ENCODE peak calls at places on chromosomes 11 and 22, in four cellular contexts. L is GM23338, Y is thoracic aorta, Q is AG09309. E is an unnamed sample.
A peak's percentile ranks its signal among the peaks of the same experiment; 100 is the strongest.

GRCh38 chr11:118643995-118644345 is 35.5 kb downstream of the TREH start:
- DNase-seq in L (no peak), Y (no peak), Q (no peak), E (no peak)

GRCh38 chr22:45907996-45908395 is 69.0 kb downstream of the WNT7B start:
- DNase-seq in L (no peak), Y (no peak), Q (no peak), E (no peak)

GRCh38 chr22:42902875-42903510 is 45.9 kb upstream of the ARFGAP3 start:
- DNase-seq in L (peak; percentile 50), Y (no peak), Q (no peak), E (no peak)

GRCh38 chr11:114820621-114821020 is 142.3 kb downstream of the NXPE2 start:
- DNase-seq in L (no peak), Y (no peak), Q (no peak), E (no peak)

GRCh38 chr11:2590951-2591754 is 108.6 kb downstream of the KCNQ1OT1 start:
- DNase-seq in L (no peak), Y (no peak), Q (no peak), E (no peak)

GRCh38 chr11:93005239-93005638 is 35.8 kb downstream of the MTNR1B start:
- DNase-seq in L (no peak), Y (no peak), Q (no peak), E (no peak)

GRCh38 chr11:121881806-121882205 is 234.2 kb downstream of the BLID start:
- DNase-seq in L (no peak), Y (no peak), Q (peak; percentile 81), E (no peak)

GRCh38 chr11:123696183-123696582 is 41.8 kb upstream of the SCN3B start:
- DNase-seq in L (no peak), Y (no peak), Q (no peak), E (no peak)

GRCh38 chr11:78453140-78453935 is 35.7 kb upstream of the GAB2 start:
- DNase-seq in L (no peak), Y (no peak), Q (peak; percentile 10), E (peak; percentile 27)

GRCh38 chr11:119722281-119722794 is 6.7 kb downstream of the NECTIN1 start:
- DNase-seq in L (peak; percentile 39), Y (no peak), Q (no peak), E (no peak)

GRCh38 chr11:16086229-16086628 is 270.1 kb downstream of the SOX6 start:
- DNase-seq in L (peak; percentile 6), Y (no peak), Q (no peak), E (peak; percentile 5)

GRCh38 chr11:134261626-134262488 is 8.5 kb downstream of the ACAD8 start:
- DNase-seq in L (peak; percentile 84), Y (no peak), Q (no peak), E (peak; percentile 38)

GRCh38 chr22:48637231-48637630 is 1190.4 kb downstream of the BRD1 start:
- DNase-seq in L (no peak), Y (no peak), Q (no peak), E (no peak)

GRCh38 chr22:32545801-32546200 is 71.2 kb downstream of the FBXO7 start:
- DNase-seq in L (no peak), Y (no peak), Q (no peak), E (no peak)

GRCh38 chr22:24141586-24141985 is 39.7 kb upstream of the SUSD2 start:
- DNase-seq in L (no peak), Y (no peak), Q (no peak), E (no peak)

GRCh38 chr11:132032555-132032954 is 662.1 kb downstream of the NTM start:
- DNase-seq in L (no peak), Y (no peak), Q (peak; percentile 28), E (no peak)

GRCh38 chr11:108906826-108907225 is 242.0 kb downstream of the DDX10 start:
- DNase-seq in L (no peak), Y (no peak), Q (no peak), E (no peak)

GRCh38 chr11:76231339-76231738 is 25.0 kb upstream of the WNT11 start:
- DNase-seq in L (no peak), Y (no peak), Q (no peak), E (no peak)

GRCh38 chr11:76233936-76234703 is 27.8 kb upstream of the WNT11 start:
- DNase-seq in L (peak; percentile 51), Y (peak; percentile 11), Q (no peak), E (no peak)

GRCh38 chr11:76233196-76233921 is 27.1 kb upstream of the WNT11 start:
- DNase-seq in L (no peak), Y (no peak), Q (no peak), E (no peak)

GRCh38 chr11:76230392-76230791 is 24.1 kb upstream of the WNT11 start:
- DNase-seq in L (no peak), Y (no peak), Q (no peak), E (no peak)

DNA sequence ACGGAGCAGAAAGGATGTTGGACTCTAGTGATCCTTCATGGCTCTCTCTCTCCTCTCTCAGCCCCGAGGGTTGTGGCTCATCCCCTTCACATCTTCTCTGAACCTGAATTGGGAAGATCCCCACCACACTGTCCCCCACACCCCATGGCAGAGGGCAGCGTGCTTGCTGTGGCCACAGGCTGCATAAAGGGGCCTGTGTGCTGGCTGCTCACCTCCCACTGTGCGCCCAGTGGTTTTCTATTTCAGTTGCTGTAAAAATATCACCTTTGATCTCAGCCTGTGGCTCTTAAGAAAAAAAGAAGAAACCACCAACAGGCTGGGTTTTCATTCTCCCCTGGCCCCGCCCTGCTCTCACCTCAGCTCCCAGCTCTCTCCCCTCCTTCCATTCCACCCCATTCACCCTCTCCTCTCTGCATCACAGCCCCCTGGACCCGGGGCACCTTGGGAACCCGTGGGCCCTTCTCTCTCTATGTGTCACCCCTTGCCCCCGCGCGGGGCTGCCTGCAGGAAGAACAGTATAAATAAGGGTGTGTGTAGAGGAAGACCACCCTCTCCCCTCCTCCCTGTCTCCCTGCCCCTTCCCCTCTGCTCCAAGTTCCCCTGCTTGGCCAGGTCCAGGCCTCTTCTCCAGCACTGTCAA is 25.8 kb upstream of the WNT11 start:
- DNase-seq in L (no peak), Y (no peak), Q (no peak), E (no peak)
- H3K4me3 ChIP-seq in L (no peak overlapping the region), Y (no peak overlapping the region), Q (no peak overlapping the region), E (no peak overlapping the region)

GRCh38 chr11:69240332-69241074 is 53.5 kb upstream of the MYEOV start:
- DNase-seq in L (peak; percentile 62), Y (no peak), Q (no peak), E (no peak)

GRCh38 chr11:69242583-69242940 is 51.4 kb upstream of the MYEOV start:
- DNase-seq in L (no peak), Y (no peak), Q (no peak), E (no peak)

GRCh38 chr11:69241844-69242582 is 51.9 kb upstream of the MYEOV start:
- DNase-seq in L (no peak), Y (no peak), Q (no peak), E (no peak)

GRCh38 chr11:69239320-69240040 is 54.5 kb upstream of the MYEOV start:
- DNase-seq in L (no peak), Y (no peak), Q (no peak), E (no peak)

DNA sequence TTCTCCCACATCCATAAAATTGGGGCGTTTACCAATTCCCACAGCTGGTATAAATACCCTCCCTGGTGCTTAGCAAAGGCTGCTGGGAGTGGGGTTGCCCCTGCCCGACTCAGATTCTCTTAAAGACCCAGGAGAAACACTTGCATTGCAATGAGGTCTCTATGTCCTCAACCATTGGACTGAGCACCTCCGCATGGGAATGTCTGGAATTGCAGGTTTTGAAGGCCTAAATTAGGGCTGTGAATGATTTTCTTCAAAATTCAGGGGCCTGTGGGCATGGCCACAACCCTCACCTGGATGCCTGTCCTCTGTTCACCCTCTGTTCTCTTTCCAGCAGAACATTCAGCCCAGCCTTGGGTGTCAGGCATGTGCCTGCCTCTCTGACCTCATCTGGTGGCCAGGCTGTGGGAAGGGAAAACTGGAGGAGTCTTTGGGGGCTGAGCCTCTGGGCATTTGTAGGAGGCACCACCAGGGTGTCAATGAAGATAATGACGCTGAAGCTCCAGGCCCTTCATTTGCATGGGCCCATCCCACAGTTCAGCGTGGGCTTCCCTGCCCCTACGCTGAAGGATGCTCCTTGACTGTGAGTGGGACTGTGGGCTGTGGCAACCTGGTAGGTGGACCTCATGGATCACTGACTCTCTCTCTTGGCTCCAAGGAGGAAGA is 52.7 kb upstream of the MYEOV start:
- DNase-seq in L (peak; percentile 35), Y (no peak), Q (no peak), E (no peak)
- TF ChIP-seq CTCF in L (peak; percentile 6), Y (no peak), Q (no peak), E (no peak)

GRCh38 chr22:26662160-26662559 is 4.8 kb downstream of the MIAT start:
- DNase-seq in L (no peak), Y (no peak), Q (no peak), E (no peak)

GRCh38 chr22:26658161-26658560 is 773 bp downstream of the MIAT start:
- DNase-seq in L (no peak), Y (no peak), Q (no peak), E (no peak)

GRCh38 chr22:26656896-26657851 is at the start of gene MIAT:
- DNase-seq in L (peak; percentile 90), Y (no peak), Q (no peak), E (no peak)

GRCh38 chr22:26660961-26661578 is 3.7 kb downstream of the MIAT start:
- DNase-seq in L (peak; percentile 43), Y (no peak), Q (no peak), E (no peak)

DNA sequence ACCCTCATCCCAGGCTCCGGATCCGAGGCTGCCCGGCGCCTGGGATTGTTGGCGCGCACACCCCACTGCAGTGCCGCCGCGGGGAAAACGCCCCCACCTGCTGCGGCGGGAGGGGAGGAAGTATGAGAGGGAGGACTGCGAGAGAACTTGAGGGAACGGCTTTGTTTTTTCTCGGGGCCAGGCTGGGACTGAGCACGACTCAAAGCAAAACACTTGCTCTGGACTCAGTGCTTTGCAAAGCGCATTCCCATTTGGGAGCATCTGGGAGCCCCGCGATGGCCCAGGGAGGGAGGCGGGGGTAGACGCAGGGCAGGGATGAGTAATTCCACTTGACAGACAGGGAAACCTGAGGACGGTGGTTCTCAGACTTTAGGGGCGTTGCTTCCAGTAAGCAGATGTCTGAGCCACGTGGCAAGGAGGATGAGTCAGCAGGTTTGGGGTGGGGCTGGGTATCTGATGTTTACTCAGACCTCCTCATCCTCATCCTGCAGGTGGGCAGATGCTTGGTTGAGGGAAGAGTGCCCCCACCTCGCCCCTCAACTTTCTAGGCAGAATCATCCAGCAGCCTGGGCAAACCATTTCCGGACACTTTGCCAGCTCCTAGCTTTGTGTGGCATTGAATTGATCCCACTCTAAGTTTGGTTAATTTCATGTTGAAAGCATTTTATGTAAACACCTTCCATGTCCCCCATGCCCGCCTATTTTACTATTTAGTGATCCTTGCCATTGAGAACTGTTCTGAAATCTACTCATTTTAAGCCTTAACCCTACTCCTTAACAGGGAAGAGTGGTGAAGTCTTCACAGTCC is 1.5 kb downstream of the MIAT start:
- DNase-seq in L (peak; percentile 99), Y (peak; percentile 57), Q (peak; percentile 67), E (peak; percentile 64)
- H3K4me3 ChIP-seq in L (peak overlapping the region; percentile 99), Y (peak overlapping the region; percentile 69), Q (peak overlapping the region; percentile 36), E (peak overlapping the region; percentile 32)

GRCh38 chr22:44669725-44670027 is 32.3 kb upstream of the PRR5 start:
- DNase-seq in L (peak; percentile 66), Y (no peak), Q (no peak), E (no peak)
- TF ChIP-seq CTCF in L (peak; percentile 72), Y (no peak), Q (peak; percentile 71), E (peak; percentile 46)

E was measured in astrocyte of the cerebellum.